ENCODE peak calls at places on chromosomes 4 and X, in four cellular contexts. I is esophagus squamous epithelium, R is SK-N-SH, J is coronary artery. C is an unnamed sample.

GRCh38 chr4:137610960-137611359 is 78.7 kb upstream of the PCDH18 start:
- DNase-seq in I (no peak), R (no peak), J (no peak), C (no peak)

GRCh38 chr4:109472343-109472761 is 38.7 kb downstream of the SEC24B start:
- DNase-seq in I (no peak), R (no peak), J (no peak), C (no peak)

GRCh38 chr4:108337923-108338322 is 169.2 kb upstream of the LEF1 start:
- DNase-seq in I (no peak), R (peak), J (no peak), C (no peak)

GRCh38 chr4:3684546-3684945 is 81.6 kb upstream of the ADRA2C start:
- DNase-seq in I (no peak), R (no peak), J (no peak), C (no peak)

GRCh38 chrX:9062621-9063020 is 28.7 kb upstream of the FAM9B start:
- DNase-seq in I (no peak), R (no peak), J (no peak), C (no peak)

GRCh38 chr4:113620032-113620431 is 141.5 kb downstream of the CAMK2D start:
- DNase-seq in I (no peak), R (no peak), J (no peak), C (no peak)

GRCh38 chrX:145729635-145730034 is 88.0 kb upstream of the SLITRK2 start:
- DNase-seq in I (no peak), R (no peak), J (no peak), C (no peak)

GRCh38 chrX:150569155-150569477 is 695 bp downstream of the MTM1 start:
- DNase-seq in I (no peak), R (no peak), J (no peak), C (no peak)

GRCh38 chr4:60962286-60962685 is 237.8 kb upstream of the ADGRL3 start:
- DNase-seq in I (no peak), R (no peak), J (no peak), C (no peak)

GRCh38 chr4:55173580-55173979 is 48.2 kb upstream of the KDR start:
- DNase-seq in I (no peak), R (no peak), J (no peak), C (no peak)

GRCh38 chr4:125849869-125850268 is 535.1 kb downstream of the FAT4 start:
- DNase-seq in I (no peak), R (no peak), J (no peak), C (no peak)

GRCh38 chrX:69214463-69214862 is 49.2 kb upstream of the PJA1 start:
- DNase-seq in I (no peak), R (no peak), J (no peak), C (no peak)

GRCh38 chr4:76388160-76388908 is 32.6 kb downstream of the CCDC158 start:
- DNase-seq in I (no peak), R (no peak), J (no peak), C (no peak)

GRCh38 chr4:4289055-4289454 is 899 bp downstream of the LYAR start:
- DNase-seq in I (no peak), R (no peak), J (no peak), C (no peak)

GRCh38 chr4:188037003-188037713 is 41.6 kb downstream of the ZFP42 start:
- DNase-seq in I (no peak), R (no peak), J (no peak), C (no peak)

GRCh38 chr4:26084414-26084813 is 170.4 kb downstream of the SMIM20 start:
- DNase-seq in I (no peak), R (no peak), J (no peak), C (no peak)

GRCh38 chr4:177064724-177065394 is 244.8 kb upstream of the NEIL3 start:
- DNase-seq in I (no peak), R (no peak), J (no peak), C (no peak)

GRCh38 chrX:53714580-53715335 is 28.2 kb upstream of the HUWE1 start:
- DNase-seq in I (no peak), R (no peak), J (no peak), C (no peak)

GRCh38 chr4:114180481-114180880 is 201.0 kb upstream of the ARSJ start:
- DNase-seq in I (no peak), R (no peak), J (no peak), C (no peak)

GRCh38 chr4:25757452-25757851 is 101.8 kb downstream of the SLC34A2 start:
- DNase-seq in I (no peak), R (no peak), J (no peak), C (no peak)

GRCh38 chrX:49177338-49177833 is 5.7 kb downstream of the PLP2 start:
- DNase-seq in I (no peak), R (no peak), J (no peak), C (no peak)
- H3K27ac ChIP-seq in I (peak), R (no peak), J (peak), C (peak)

GRCh38 chrX:130108647-130109428 is 1.5 kb downstream of the ELF4 start:
- DNase-seq in I (no peak), R (peak), J (no peak), C (no peak)

GRCh38 chrX:130109429-130110378 is 593 bp downstream of the ELF4 start:
- DNase-seq in I (no peak), R (peak), J (no peak), C (no peak)

GRCh38 chrX:130111935-130112221 is 1.6 kb upstream of the ELF4 start:
- DNase-seq in I (no peak), R (no peak), J (no peak), C (no peak)

GRCh38 chrX:130110379-130111219 is at the start of gene ELF4:
- DNase-seq in I (peak), R (peak), J (no peak), C (no peak)

DNA sequence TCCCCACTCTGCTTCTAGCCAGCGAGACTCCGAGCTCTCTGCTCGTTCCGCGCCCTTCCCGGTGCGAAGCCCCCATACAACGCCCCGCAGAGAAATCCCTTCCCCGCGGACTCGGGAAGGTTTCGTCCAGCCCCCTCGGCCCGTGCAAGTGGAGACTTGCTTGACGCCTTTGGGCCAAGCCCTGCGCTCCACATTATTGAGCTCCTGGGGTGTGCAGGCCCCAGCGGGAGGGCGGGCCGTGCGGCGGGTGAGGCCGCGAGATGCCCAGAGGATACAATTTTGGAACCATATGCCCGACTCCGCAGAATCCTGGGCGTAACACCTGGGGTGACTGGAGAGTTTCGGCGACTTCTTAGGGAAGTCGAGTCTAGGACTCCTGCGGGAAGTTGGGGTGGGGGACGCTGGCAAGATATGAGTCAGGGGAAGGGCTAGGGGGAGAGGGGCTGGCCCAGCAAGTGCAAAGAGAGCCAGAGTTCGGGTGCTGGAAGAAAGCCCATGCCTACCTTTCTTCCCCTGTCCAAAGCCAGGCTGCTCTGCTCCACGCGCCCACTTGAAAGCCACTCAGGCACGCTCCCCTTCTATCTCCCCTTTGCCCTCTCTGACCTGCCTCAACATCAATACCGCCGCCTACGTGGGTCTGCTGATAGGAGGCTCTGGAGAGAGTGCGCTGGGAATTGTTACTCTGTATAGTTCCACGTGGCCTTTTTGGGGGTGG is 1.1 kb upstream of the ELF4 start:
- DNase-seq in I (no peak), R (no peak), J (no peak), C (no peak)
- H3K27ac ChIP-seq in I (peak), R (no peak), J (peak), C (peak)

DNA sequence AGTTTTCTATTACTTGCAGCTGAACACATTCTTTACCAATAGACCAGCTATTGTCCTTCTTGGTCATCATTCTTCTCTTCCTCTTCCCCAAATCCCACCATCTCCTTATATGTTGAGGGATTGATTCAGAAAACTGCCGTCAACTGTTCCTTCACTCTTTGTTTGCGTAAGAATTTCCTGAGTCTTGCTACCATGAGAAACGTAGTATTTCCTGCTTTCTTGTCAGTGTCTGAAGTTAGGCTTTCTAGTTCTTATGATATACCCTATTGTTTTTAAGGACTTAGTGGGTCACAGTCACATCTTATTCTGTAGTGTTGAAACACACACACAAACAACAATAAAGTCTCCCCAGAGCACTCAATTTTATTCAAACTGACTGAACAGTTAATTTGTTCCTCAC is 20.1 kb downstream of the IGFBP7 start:
- DNase-seq in I (no peak), R (no peak), J (no peak), C (no peak)
- H3K27ac ChIP-seq in I (no peak), R (no peak), J (peak), C (no peak)

DNA sequence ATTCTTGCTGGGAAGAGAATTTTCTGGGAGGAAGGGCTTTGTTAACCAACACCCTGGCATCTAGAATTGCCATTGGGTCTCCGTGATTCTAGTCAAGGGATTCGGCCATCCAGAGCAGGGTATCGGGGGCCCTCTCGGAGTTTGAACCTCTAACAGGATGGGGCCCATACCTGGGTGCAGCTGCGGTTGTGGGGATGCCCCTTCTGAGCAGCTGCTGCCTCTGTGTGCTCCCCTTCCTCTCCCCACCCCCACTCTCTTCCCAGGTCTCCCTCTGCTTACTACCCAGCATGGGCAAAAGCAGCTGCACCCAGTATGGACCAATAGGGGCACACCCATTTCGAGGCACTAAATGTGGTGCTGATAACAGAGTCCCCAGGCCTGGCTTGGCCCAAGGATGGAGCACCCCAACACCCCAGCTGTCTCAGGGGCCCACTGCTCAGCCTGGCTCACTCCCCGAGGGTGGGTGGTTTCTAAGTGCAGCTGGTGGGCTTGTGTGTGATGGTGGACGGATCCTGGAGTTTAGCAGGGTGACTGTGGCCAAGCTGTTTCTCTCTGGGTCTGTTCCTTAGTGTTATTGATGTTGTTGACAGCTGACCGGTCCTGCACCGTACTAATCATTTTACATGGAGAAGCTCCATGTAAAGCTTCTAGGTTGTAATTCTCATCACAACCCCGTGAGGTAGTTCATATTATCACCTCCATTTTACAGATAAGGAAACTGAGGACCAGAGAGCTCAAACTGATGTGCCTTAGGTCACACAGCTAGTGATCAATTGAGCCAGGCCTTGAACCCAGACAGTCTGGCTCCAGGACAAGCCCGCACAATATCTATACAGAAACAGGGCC is 13.2 kb upstream of the KIAA0232 start:
- DNase-seq in I (no peak), R (no peak), J (no peak), C (no peak)
- H3K27ac ChIP-seq in I (no peak), R (no peak), J (peak), C (no peak)